ENCODE peak calls at places on chromosomes 13 and 19, in five cellular contexts. Y is suprapubic skin, O is IMR-90, D is ovary, F is transverse colon. H is an unnamed sample.

GRCh38 chr13:111431241-111431640 is 110.8 kb downstream of the TEX29 start:
- DNase-seq in F (no peak), D (no peak), Y (no peak), O (no peak), H (no peak)

GRCh38 chr19:15701757-15702589 is 25.9 kb upstream of the OR10H2 start:
- DNase-seq in F (peak; percentile 55), O (no peak), Y (no peak), D (no peak), H (no peak)

GRCh38 chr13:110391273-110391672 is 84.2 kb downstream of the COL4A2 start:
- DNase-seq in F (no peak), D (no peak), Y (no peak), O (peak; percentile 76), H (no peak)

GRCh38 chr19:35247526-35248309 is 1.1 kb upstream of the LSR start:
- DNase-seq in F (peak; percentile 94), O (no peak), D (peak; percentile 27), Y (no peak), H (peak; percentile 87)

GRCh38 chr13:94329277-94329676 is 150.2 kb downstream of the DCT start:
- DNase-seq in D (peak; percentile 32), Y (no peak), F (no peak), O (peak; percentile 69), H (no peak)

GRCh38 chr19:35596366-35596999 is 10.5 kb downstream of the PMIS2 start:
- DNase-seq in O (no peak), Y (no peak), D (no peak), F (no peak), H (no peak)

GRCh38 chr19:32367948-32368536 is 22.6 kb downstream of the ZNF507 start:
- DNase-seq in D (no peak), Y (no peak), O (no peak), F (no peak), H (no peak)

GRCh38 chr13:113413178-113413897 is 40.0 kb downstream of the ADPRHL1 start:
- DNase-seq in Y (no peak), O (no peak), F (no peak), D (no peak), H (no peak)

GRCh38 chr19:6717036-6717435 is 3.4 kb downstream of the C3 start:
- DNase-seq in Y (no peak), O (no peak), F (no peak), D (no peak), H (no peak)

GRCh38 chr19:35267818-35268545 is 780 bp upstream of the USF2 start:
- DNase-seq in D (peak; percentile 78), O (peak; percentile 67), Y (no peak), F (peak; percentile 81), H (peak; percentile 95)

GRCh38 chr19:39833160-39833463 is 850 bp downstream of the DYRK1B start:
- DNase-seq in O (no peak), D (no peak), Y (no peak), F (no peak), H (no peak)

GRCh38 chr13:113646376-113646775 is 11.6 kb downstream of the ATP4B start:
- DNase-seq in O (no peak), Y (peak; percentile 49), F (peak; percentile 48), D (no peak), H (no peak)

GRCh38 chr19:1521636-1522035 is 2.2 kb upstream of the PLK5 start:
- DNase-seq in D (no peak), F (no peak), O (no peak), Y (no peak), H (no peak)

GRCh38 chr19:55677572-55678028 is 2.6 kb downstream of the EPN1 start:
- DNase-seq in F (no peak), Y (no peak), O (no peak), D (no peak), H (no peak)

GRCh38 chr13:44272692-44273091 is 100.9 kb upstream of the SERP2 start:
- DNase-seq in Y (no peak), F (no peak), D (no peak), O (peak; percentile 51), H (no peak)

GRCh38 chr19:29263305-29264080 is 50.5 kb upstream of the UQCRFS1 start:
- DNase-seq in O (peak; percentile 17), D (peak; percentile 31), Y (no peak), F (peak; percentile 34), H (no peak)

GRCh38 chr13:77022341-77022740 is 4.6 kb downstream of the FBXL3 start:
- DNase-seq in D (no peak), Y (no peak), F (no peak), O (peak; percentile 43), H (no peak)

GRCh38 chr13:109331898-109332297 is 454.5 kb downstream of the IRS2 start:
- DNase-seq in O (peak; percentile 89), F (no peak), Y (no peak), D (no peak), H (no peak)

GRCh38 chr19:55305491-55305890 is 19.6 kb downstream of the TMEM150B start:
- DNase-seq in Y (no peak), D (peak; percentile 52), F (no peak), O (no peak), H (no peak)

GRCh38 chr13:100440756-100441421 is 147.7 kb downstream of the GGACT start:
- DNase-seq in F (no peak), D (no peak), Y (no peak), O (peak; percentile 75), H (no peak)

GRCh38 chr13:100436099-100436498 is 152.5 kb downstream of the GGACT start:
- DNase-seq in Y (no peak), F (peak; percentile 17), D (no peak), O (no peak), H (no peak)

GRCh38 chr13:100442095-100442832 is 146.3 kb downstream of the GGACT start:
- DNase-seq in D (no peak), O (no peak), Y (no peak), F (no peak), H (no peak)

GRCh38 chr13:100438059-100438788 is 150.4 kb downstream of the GGACT start:
- DNase-seq in F (no peak), Y (no peak), D (no peak), O (no peak), H (no peak)

GRCh38 chr13:100439247-100439955 is 149.2 kb downstream of the GGACT start:
- DNase-seq in Y (no peak), O (no peak), F (no peak), D (no peak), H (no peak)
- H3K27me3 ChIP-seq in Y (no peaks in the 10 kb centered on the region), O (no peaks in the 10 kb centered on the region), F (no peaks in the 10 kb centered on the region), D (no peaks in the 10 kb centered on the region), H (no peaks in the 10 kb centered on the region)

GRCh38 chr19:11380653-11381534 is 3.2 kb downstream of the EPOR start:
- DNase-seq in F (peak; percentile 96), D (peak; percentile 97), Y (peak; percentile 97), O (peak; percentile 93), H (peak; percentile 98)
- TF ChIP-seq POLR2A in F (peak; percentile 84), D (peak; percentile 80), Y (peak; percentile 45), O (peak; percentile 91), H (peak; percentile 78)

DNA sequence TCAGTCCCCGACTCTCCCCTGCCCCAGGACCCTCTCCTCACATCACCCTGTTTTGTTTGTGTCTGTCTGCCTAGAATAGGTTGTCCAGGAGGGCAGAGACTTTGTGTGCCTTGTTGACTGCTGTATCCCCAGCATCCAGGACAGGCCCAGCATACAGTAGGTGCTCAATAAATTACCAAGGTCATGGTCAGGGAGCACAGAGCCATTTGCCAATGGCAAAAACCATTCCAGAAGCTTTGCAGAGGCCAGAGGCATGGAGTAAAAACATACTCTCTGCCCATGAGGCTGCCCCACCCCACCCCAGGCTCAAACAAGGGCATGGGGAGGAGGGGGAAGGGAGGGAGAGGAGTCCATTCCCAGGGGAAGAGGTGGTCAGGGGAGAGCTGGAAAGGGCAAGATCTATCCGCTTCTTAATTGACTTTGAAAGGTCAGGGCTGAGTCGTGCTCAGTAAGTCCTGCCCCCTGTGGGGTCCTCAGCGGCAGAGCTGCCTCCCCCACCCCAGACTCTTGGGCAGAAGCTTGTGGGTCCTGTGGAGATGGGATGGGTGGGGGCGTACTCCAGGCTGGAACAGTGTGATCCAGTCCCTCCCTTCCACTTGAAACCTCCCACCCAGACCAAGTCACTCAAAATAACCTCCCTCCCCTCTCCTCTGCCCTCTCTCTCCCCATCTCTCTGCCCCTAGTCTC is 4.4 kb downstream of the GPR4 start:
- DNase-seq in O (no peak), D (no peak), Y (no peak), F (no peak), H (no peak)
- H3K27me3 ChIP-seq in O (peaks cover 58% of the 10 kb centered on the region), D (no peaks in the 10 kb centered on the region), Y (peaks cover 75% of the 10 kb centered on the region), F (peaks cover 95% of the 10 kb centered on the region), H (peaks cover 40% of the 10 kb centered on the region)

GRCh38 chr19:37970699-37971098 is 63.7 kb downstream of the SIPA1L3 start:
- DNase-seq in Y (no peak), D (no peak), F (no peak), O (no peak), H (no peak)
- TF ChIP-seq POLR2A in Y (no peak), D (no peak), F (no peak), O (no peak), H (no peak)